ENCODE peak calls at places on chromosome 20, in eight cellular contexts. One of them, this sample, is unnamed.

GRCh38 chr20:33281550-33282146 is 1.4 kb upstream of the BPIFB1 start:
- DNase-seq in HuH-7: no peak
- DNase-seq in NCI-H2171: no peak
- DNase-seq in stromal cell of bone marrow: no peak
- DNase-seq in naive B cell: no peak
- DNase-seq in iPS-NIHi11: no peak
- DNase-seq in endothelial cell: no peak
- DNase-seq in frontal cortex: peak
- DNase-seq in this sample: no peak

GRCh38 chr20:25316506-25317190 is 68.8 kb downstream of the PYGB start:
- DNase-seq in HuH-7: no peak
- DNase-seq in NCI-H2171: no peak
- DNase-seq in stromal cell of bone marrow: no peak
- DNase-seq in naive B cell: no peak
- DNase-seq in iPS-NIHi11: no peak
- DNase-seq in endothelial cell: no peak
- DNase-seq in frontal cortex: no peak
- DNase-seq in this sample: no peak

GRCh38 chr20:55424968-55425367 is 580.4 kb downstream of the CBLN4 start:
- DNase-seq in HuH-7: no peak
- DNase-seq in NCI-H2171: no peak
- DNase-seq in stromal cell of bone marrow: peak
- DNase-seq in naive B cell: no peak
- DNase-seq in iPS-NIHi11: no peak
- DNase-seq in endothelial cell: no peak
- DNase-seq in frontal cortex: no peak
- DNase-seq in this sample: no peak

GRCh38 chr20:10652660-10653191 is 21.1 kb downstream of the JAG1 start:
- DNase-seq in HuH-7: no peak
- DNase-seq in NCI-H2171: no peak
- DNase-seq in stromal cell of bone marrow: no peak
- DNase-seq in naive B cell: no peak
- DNase-seq in iPS-NIHi11: no peak
- DNase-seq in endothelial cell: no peak
- DNase-seq in frontal cortex: no peak
- DNase-seq in this sample: no peak

GRCh38 chr20:60224914-60225313 is 266.7 kb downstream of the CDH26 start:
- DNase-seq in HuH-7: peak
- DNase-seq in NCI-H2171: no peak
- DNase-seq in stromal cell of bone marrow: no peak
- DNase-seq in naive B cell: no peak
- DNase-seq in iPS-NIHi11: no peak
- DNase-seq in endothelial cell: peak
- DNase-seq in frontal cortex: no peak
- DNase-seq in this sample: no peak

GRCh38 chr20:48827880-48828733 is at the start of gene PREX1:
- DNase-seq in HuH-7: peak
- DNase-seq in NCI-H2171: peak
- DNase-seq in stromal cell of bone marrow: no peak
- DNase-seq in naive B cell: peak
- DNase-seq in iPS-NIHi11: peak
- DNase-seq in endothelial cell: peak
- DNase-seq in frontal cortex: peak
- DNase-seq in this sample: peak

GRCh38 chr20:32535953-32536823 is 48.9 kb downstream of the NOL4L start:
- DNase-seq in HuH-7: peak
- DNase-seq in NCI-H2171: peak
- DNase-seq in stromal cell of bone marrow: no peak
- DNase-seq in naive B cell: peak
- DNase-seq in iPS-NIHi11: peak
- DNase-seq in endothelial cell: peak
- DNase-seq in frontal cortex: peak
- DNase-seq in this sample: no peak

GRCh38 chr20:25077610-25078169 is 4.3 kb downstream of the VSX1 start:
- DNase-seq in HuH-7: no peak
- DNase-seq in NCI-H2171: no peak
- DNase-seq in stromal cell of bone marrow: no peak
- DNase-seq in naive B cell: no peak
- DNase-seq in iPS-NIHi11: peak
- DNase-seq in endothelial cell: peak
- DNase-seq in frontal cortex: no peak
- DNase-seq in this sample: peak

GRCh38 chr20:37245181-37245580 is 16.4 kb downstream of the GHRH start:
- DNase-seq in HuH-7: no peak
- DNase-seq in NCI-H2171: no peak
- DNase-seq in stromal cell of bone marrow: no peak
- DNase-seq in naive B cell: no peak
- DNase-seq in iPS-NIHi11: no peak
- DNase-seq in endothelial cell: no peak
- DNase-seq in frontal cortex: no peak
- DNase-seq in this sample: no peak

GRCh38 chr20:62606551-62607201 is 35.6 kb upstream of the SLCO4A1 start:
- DNase-seq in HuH-7: no peak
- DNase-seq in NCI-H2171: peak
- DNase-seq in stromal cell of bone marrow: no peak
- DNase-seq in naive B cell: no peak
- DNase-seq in iPS-NIHi11: no peak
- DNase-seq in endothelial cell: no peak
- DNase-seq in frontal cortex: no peak
- DNase-seq in this sample: peak

This sample was measured in right lobe of liver.